ENCODE peak calls at places on chromosomes 5 and 9, in four cellular contexts. O is K562, L is SK-N-SH, Z is HepG2. V is an unnamed sample.

GRCh38 chr9:120839146-120839545 is 3.6 kb downstream of the PSMD5 start:
- DNase-seq in O (no peak), L (no peak), Z (no peak), V (no peak)

GRCh38 chr9:111866976-111867375 is 29.6 kb upstream of the UGCG start:
- DNase-seq in O (peak), L (no peak), Z (peak), V (no peak)

GRCh38 chr5:146533260-146533857 is 17.4 kb upstream of the GPR151 start:
- DNase-seq in O (peak), L (peak), Z (peak), V (peak)

GRCh38 chr5:120734033-120734432 is 269.9 kb downstream of the PRR16 start:
- DNase-seq in O (no peak), L (no peak), Z (no peak), V (no peak)

GRCh38 chr9:71909887-71910601 is 949 bp downstream of the ABHD17B start:
- DNase-seq in O (peak), L (peak), Z (peak), V (no peak)

GRCh38 chr9:129750010-129750409 is 2.8 kb downstream of the PTGES start:
- DNase-seq in O (no peak), L (no peak), Z (no peak), V (no peak)

GRCh38 chr5:443239-444151 is 519 bp downstream of the EXOC3 start:
- DNase-seq in O (peak), L (no peak), Z (no peak), V (no peak)

GRCh38 chr5:136375920-136376319 is 10.6 kb upstream of the TRPC7 start:
- DNase-seq in O (no peak), L (no peak), Z (no peak), V (no peak)

GRCh38 chr5:139064613-139065012 is 133.6 kb downstream of the SIL1 start:
- DNase-seq in O (no peak), L (no peak), Z (peak), V (no peak)

GRCh38 chr5:34542818-34543217 is 113.3 kb upstream of the RAI14 start:
- DNase-seq in O (no peak), L (no peak), Z (no peak), V (no peak)

GRCh38 chr5:102625940-102626339 is 127.1 kb upstream of the SLCO6A1 start:
- DNase-seq in O (no peak), L (no peak), Z (no peak), V (no peak)

GRCh38 chr9:137494104-137494544 is 35.0 kb upstream of the NSMF start:
- DNase-seq in O (peak), L (no peak), Z (no peak), V (no peak)

GRCh38 chr9:83266618-83267543 is 203.9 kb upstream of the RASEF start:
- DNase-seq in O (peak), L (no peak), Z (peak), V (no peak)

GRCh38 chr9:105842023-105842644 is 147.8 kb downstream of the TMEM38B start:
- DNase-seq in O (peak), L (peak), Z (peak), V (peak)

GRCh38 chr5:92505925-92506324 is 1075.1 kb downstream of the NR2F1-AS1 start:
- DNase-seq in O (no peak), L (no peak), Z (no peak), V (no peak)

GRCh38 chr5:71903826-71904225 is 184.8 kb downstream of the CARTPT start:
- DNase-seq in O (no peak), L (no peak), Z (no peak), V (no peak)

GRCh38 chr5:96567188-96567587 is 95.0 kb upstream of the CAST start:
- DNase-seq in O (no peak), L (no peak), Z (no peak), V (no peak)

GRCh38 chr9:93585259-93585658 is 8.9 kb downstream of the PHF2 start:
- DNase-seq in O (no peak), L (no peak), Z (no peak), V (no peak)

GRCh38 chr5:110900829-110901228 is 162.0 kb downstream of the SLC25A46 start:
- DNase-seq in O (no peak), L (no peak), Z (no peak), V (no peak)

GRCh38 chr5:6377121-6377520 is 1.2 kb downstream of the MED10 start:
- DNase-seq in O (no peak), L (no peak), Z (no peak), V (no peak)

GRCh38 chr5:153880094-153880493 is 158.6 kb downstream of the FAM114A2 start:
- DNase-seq in O (no peak), L (no peak), Z (no peak), V (no peak)

GRCh38 chr9:133572821-133573361 is 36.3 kb downstream of the FAM163B start:
- DNase-seq in O (no peak), L (peak), Z (no peak), V (no peak)

GRCh38 chr9:85858351-85858750 is 82.6 kb upstream of the NAA35 start:
- DNase-seq in O (no peak), L (no peak), Z (no peak), V (no peak)

GRCh38 chr5:69416180-69416579 is 1.3 kb downstream of the MARVELD2 start:
- DNase-seq in O (no peak), L (no peak), Z (no peak), V (no peak)

GRCh38 chr9:94783121-94783664 is 56.7 kb downstream of the AOPEP start:
- DNase-seq in O (peak), L (peak), Z (peak), V (peak)

GRCh38 chr9:131263701-131264100 is 12.6 kb downstream of the FAM78A start:
- DNase-seq in O (no peak), L (no peak), Z (no peak), V (no peak)

GRCh38 chr9:126497673-126498255 is 116.0 kb upstream of the LMX1B start:
- DNase-seq in O (no peak), L (no peak), Z (no peak), V (no peak)

GRCh38 chr9:23686257-23686656 is 139.8 kb downstream of the ELAVL2 start:
- DNase-seq in O (no peak), L (no peak), Z (no peak), V (no peak)

GRCh38 chr9:123358181-123358894 is 2.3 kb downstream of the CRB2 start:
- DNase-seq in O (no peak), L (peak), Z (no peak), V (no peak)

GRCh38 chr9:79807966-79808365 is 236.2 kb downstream of the TLE4 start:
- DNase-seq in O (no peak), L (no peak), Z (no peak), V (no peak)

GRCh38 chr9:125513634-125514413 is 193.2 kb downstream of the MAPKAP1 start:
- DNase-seq in O (peak), L (no peak), Z (peak), V (no peak)

GRCh38 chr5:71976449-71976848 is 130.8 kb upstream of the MAP1B start:
- DNase-seq in O (no peak), L (no peak), Z (no peak), V (no peak)

GRCh38 chr9:111937781-111938426 is 41.3 kb downstream of the UGCG start:
- DNase-seq in O (peak), L (no peak), Z (no peak), V (no peak)

GRCh38 chr9:114091711-114092110 is 7.4 kb downstream of the KIF12 start:
- DNase-seq in O (no peak), L (no peak), Z (no peak), V (no peak)

GRCh38 chr9:129944501-129945116 is 98.4 kb downstream of the FNBP1 start:
- DNase-seq in O (no peak), L (no peak), Z (no peak), V (no peak)

GRCh38 chr5:142409253-142409594 is 84.4 kb upstream of the SPRY4 start:
- DNase-seq in O (no peak), L (no peak), Z (no peak), V (no peak)

GRCh38 chr9:24602687-24603352 is 57.1 kb upstream of the IZUMO3 start:
- DNase-seq in O (no peak), L (no peak), Z (no peak), V (no peak)

GRCh38 chr9:88235615-88236014 is 97.3 kb upstream of the SPATA31C2 start:
- DNase-seq in O (no peak), L (no peak), Z (no peak), V (no peak)

GRCh38 chr9:122816163-122816867 is 12.1 kb downstream of the PDCL start:
- DNase-seq in O (no peak), L (no peak), Z (no peak), V (no peak)

GRCh38 chr5:95261369-95262175 is 23.3 kb downstream of the MCTP1 start:
- DNase-seq in O (peak), L (no peak), Z (peak), V (no peak)

GRCh38 chr5:155154973-155155372 is 141.4 kb downstream of the KIF4B start:
- DNase-seq in O (no peak), L (no peak), Z (no peak), V (no peak)

GRCh38 chr5:155144956-155145355 is 131.4 kb downstream of the KIF4B start:
- DNase-seq in O (no peak), L (no peak), Z (no peak), V (no peak)

GRCh38 chr5:155147222-155147621 is 133.7 kb downstream of the KIF4B start:
- DNase-seq in O (peak), L (peak), Z (no peak), V (no peak)

GRCh38 chr5:155148694-155149093 is 135.1 kb downstream of the KIF4B start:
- DNase-seq in O (no peak), L (no peak), Z (no peak), V (no peak)

GRCh38 chr5:155150012-155150411 is 136.5 kb downstream of the KIF4B start:
- DNase-seq in O (no peak), L (no peak), Z (no peak), V (no peak)
- TF ChIP-seq ELF1 in O (no peak), L (no peak), Z (no peak), V (no peak)

GRCh38 chr5:67211926-67212325 is 15.3 kb upstream of the CD180 start:
- DNase-seq in O (no peak), L (no peak), Z (no peak), V (no peak)

GRCh38 chr5:67214036-67214435 is 17.4 kb upstream of the CD180 start:
- DNase-seq in O (no peak), L (no peak), Z (no peak), V (no peak)

GRCh38 chr5:67214713-67215591 is 18.4 kb upstream of the CD180 start:
- DNase-seq in O (no peak), L (no peak), Z (no peak), V (no peak)

GRCh38 chr5:67221487-67222242 is 25.1 kb upstream of the CD180 start:
- DNase-seq in O (no peak), L (no peak), Z (no peak), V (no peak)

GRCh38 chr5:67215592-67216471 is 19.2 kb upstream of the CD180 start:
- DNase-seq in O (peak), L (peak), Z (peak), V (no peak)
- TF ChIP-seq ELF1 in O (peak), L (no peak), Z (peak), V (no peak)

DNA sequence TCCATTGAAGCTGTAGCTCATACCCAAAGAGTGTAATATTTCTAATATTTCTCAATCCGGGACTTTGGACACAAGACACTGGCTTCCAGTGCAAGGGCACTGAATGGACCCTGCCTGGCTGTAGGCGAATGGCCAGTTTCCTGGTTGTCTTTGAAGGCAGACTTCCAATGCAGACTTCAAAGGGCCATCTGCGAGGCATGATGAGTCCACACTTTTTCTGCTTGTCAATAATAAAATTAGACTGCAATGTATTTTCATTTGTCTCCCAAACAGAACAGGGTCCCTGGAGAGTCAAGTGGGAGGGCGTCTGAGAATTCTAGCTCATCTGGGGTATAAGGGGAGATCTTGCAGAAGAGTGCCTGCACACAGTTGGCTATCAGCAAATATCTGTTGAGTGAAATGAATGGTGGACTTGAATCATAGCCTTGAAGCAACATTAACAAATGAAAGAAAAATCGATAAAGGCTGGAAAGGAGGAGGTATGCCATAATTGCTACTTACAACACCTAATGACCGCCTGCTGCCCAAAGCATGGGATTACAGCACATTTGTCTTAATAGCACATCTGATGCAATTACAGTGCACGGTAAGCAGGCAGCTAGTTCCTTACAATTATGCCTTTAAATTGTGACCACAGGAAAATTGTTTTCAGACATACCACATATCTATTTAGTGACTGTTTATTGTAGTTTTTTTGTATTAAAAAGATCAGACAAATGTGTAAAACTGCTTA is 137.5 kb downstream of the ARHGEF28 start:
- DNase-seq in O (no peak), L (no peak), Z (peak), V (no peak)
- TF ChIP-seq ELF1 in O (no peak), L (no peak), Z (peak), V (no peak)

GRCh38 chr9:99411068-99411467 is 189.0 kb downstream of the SEC61B start:
- DNase-seq in O (no peak), L (no peak), Z (no peak), V (no peak)

GRCh38 chr9:99405369-99405768 is 183.3 kb downstream of the SEC61B start:
- DNase-seq in O (no peak), L (no peak), Z (no peak), V (no peak)

GRCh38 chr9:99403371-99403770 is 181.3 kb downstream of the SEC61B start:
- DNase-seq in O (no peak), L (no peak), Z (no peak), V (no peak)

GRCh38 chr9:99411479-99412100 is 189.5 kb downstream of the SEC61B start:
- DNase-seq in O (no peak), L (no peak), Z (no peak), V (no peak)

DNA sequence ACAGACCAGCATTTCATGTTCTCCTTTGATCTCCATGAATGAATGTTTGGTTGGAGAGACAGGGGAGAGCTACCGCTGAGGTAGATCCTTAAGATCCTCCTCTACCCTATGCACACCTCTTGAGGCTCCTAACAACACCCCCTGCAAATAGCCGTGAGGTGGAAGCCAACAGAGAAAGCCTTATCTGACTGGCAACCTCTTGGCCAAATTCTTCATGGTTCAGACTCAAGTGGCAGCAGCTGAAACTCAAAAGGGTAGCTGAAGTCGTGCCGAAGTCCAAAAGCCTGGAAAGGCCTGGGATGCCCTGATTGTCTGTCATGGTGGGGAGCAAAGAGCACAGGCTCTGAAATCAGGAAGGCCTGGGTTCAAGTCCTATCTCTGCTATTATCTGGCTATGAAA is 184.9 kb downstream of the SEC61B start:
- DNase-seq in O (no peak), L (no peak), Z (no peak), V (no peak)
- TF ChIP-seq ELF1 in O (no peak), L (no peak), Z (no peak), V (no peak)

DNA sequence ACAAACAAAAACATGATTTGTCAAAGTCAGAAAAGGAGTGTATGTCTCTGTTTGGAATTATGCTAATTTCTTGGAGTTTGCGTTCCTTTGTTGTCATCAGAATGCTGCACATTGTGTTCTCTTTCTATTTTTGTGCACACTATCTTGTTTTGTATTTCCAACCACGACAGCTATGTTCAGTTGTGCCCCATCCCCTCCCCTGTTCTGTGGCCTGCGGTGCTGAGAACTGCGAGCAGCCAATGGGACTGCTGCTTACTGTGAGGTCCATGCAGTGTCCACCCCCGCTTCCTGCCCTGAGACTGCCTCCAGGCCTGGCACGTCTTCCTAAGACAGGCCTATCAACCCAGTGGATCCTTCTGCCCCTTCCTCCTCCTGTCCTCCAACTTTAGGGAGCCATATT is 76.8 kb downstream of the PALM2AKAP2 start:
- DNase-seq in O (peak), L (no peak), Z (no peak), V (peak)
- TF ChIP-seq ELF1 in O (no peak), L (no peak), Z (no peak), V (no peak)

GRCh38 chr9:107518037-107518786 is 28.6 kb upstream of the KLF4 start:
- DNase-seq in O (no peak), L (no peak), Z (no peak), V (no peak)
- TF ChIP-seq ELF1 in O (no peak), L (no peak), Z (no peak), V (no peak)

GRCh38 chr5:75952963-75953362 is 130.2 kb upstream of the SV2C start:
- DNase-seq in O (no peak), L (no peak), Z (no peak), V (no peak)

GRCh38 chr5:75951158-75951557 is 132.0 kb upstream of the SV2C start:
- DNase-seq in O (no peak), L (no peak), Z (no peak), V (no peak)

GRCh38 chr5:75952291-75952690 is 130.9 kb upstream of the SV2C start:
- DNase-seq in O (no peak), L (no peak), Z (no peak), V (no peak)

GRCh38 chr5:75951716-75952115 is 131.5 kb upstream of the SV2C start:
- DNase-seq in O (no peak), L (no peak), Z (no peak), V (no peak)

DNA sequence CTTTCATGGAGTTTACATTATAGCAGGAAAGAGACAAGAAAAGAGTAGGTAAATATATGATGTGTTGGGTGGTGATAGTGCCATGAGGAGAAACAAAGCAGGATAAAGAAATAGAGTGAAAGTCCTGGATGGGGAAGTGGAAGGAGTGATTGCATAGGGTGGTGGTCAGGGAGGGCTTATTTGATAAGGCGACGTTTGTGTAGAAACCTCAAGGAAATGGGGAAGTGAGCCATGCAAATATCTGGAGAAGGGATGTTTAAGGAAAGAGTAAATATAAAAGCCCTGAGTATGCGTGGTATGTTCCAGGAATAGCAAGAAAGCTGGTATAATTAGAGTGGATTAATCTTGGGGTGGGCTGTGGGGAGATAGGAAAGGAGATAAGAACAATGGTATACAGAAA is 134.7 kb upstream of the SV2C start:
- DNase-seq in O (no peak), L (no peak), Z (no peak), V (no peak)
- TF ChIP-seq ELF1 in O (no peak), L (no peak), Z (no peak), V (no peak)

DNA sequence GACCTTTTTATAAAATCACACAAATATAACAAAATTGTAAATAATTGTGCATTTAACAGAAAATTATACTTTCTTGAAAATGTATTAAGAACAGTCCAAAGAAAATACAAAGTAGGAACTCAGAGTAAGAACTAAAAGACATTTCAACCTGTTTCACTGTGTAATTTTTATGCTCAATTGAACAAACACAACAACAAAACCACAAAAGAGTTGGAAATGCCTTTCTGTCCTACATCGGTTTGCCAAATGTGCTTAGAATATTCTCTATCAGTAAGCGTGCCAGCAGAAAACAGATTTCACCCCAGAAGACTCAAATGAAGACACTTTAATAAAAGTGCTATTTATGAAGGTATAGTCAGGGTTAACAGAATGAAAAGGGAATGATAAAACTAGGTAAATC is 592.1 kb downstream of the PRELID2 start:
- DNase-seq in O (no peak), L (no peak), Z (no peak), V (no peak)
- TF ChIP-seq ELF1 in O (no peak), L (no peak), Z (no peak), V (no peak)